ENCODE peak calls at places on chromosomes 12 and 14, in four cellular contexts. F is tibial artery; J is CD8-positive, alpha-beta T cell; V is epithelial cell of esophagus. Y is an unnamed sample.

GRCh38 chr12:79689477-79690155 is 1.1 kb downstream of the PAWR start:
- DNase-seq in F (peak; percentile 35), J (no peak), V (peak; percentile 74), Y (peak; percentile 46)

GRCh38 chr14:102882233-102882906 is 40.1 kb upstream of the AMN start:
- DNase-seq in F (no peak), J (no peak), V (no peak), Y (no peak)

GRCh38 chr14:61145903-61146411 is 135.2 kb downstream of the TMEM30B start:
- DNase-seq in F (no peak), J (no peak), V (peak; percentile 76), Y (peak; percentile 84)

GRCh38 chr14:94543450-94544123 is 17.7 kb upstream of the SERPINA4 start:
- DNase-seq in F (no peak), J (no peak), V (no peak), Y (no peak)

GRCh38 chr14:103935102-103935501 is 6.8 kb downstream of the TDRD9 start:
- DNase-seq in F (no peak), J (no peak), V (no peak), Y (no peak)

GRCh38 chr14:99715266-99716000 is 31.3 kb downstream of the CYP46A1 start:
- DNase-seq in F (no peak), J (no peak), V (no peak), Y (no peak)

GRCh38 chr12:123690191-123690840 is 19.4 kb downstream of the TCTN2 start:
- DNase-seq in F (no peak), J (no peak), V (peak; percentile 81), Y (no peak)

GRCh38 chr12:1531654-1532366 is 62.6 kb downstream of the FBXL14 start:
- DNase-seq in F (no peak), J (no peak), V (no peak), Y (no peak)

GRCh38 chr12:68012712-68013111 is 23.5 kb downstream of the IFNG-AS1 start:
- DNase-seq in F (no peak), J (no peak), V (no peak), Y (peak; percentile 46)

GRCh38 chr12:108616359-108616758 is 17.3 kb downstream of the SELPLG start:
- DNase-seq in F (no peak), J (no peak), V (no peak), Y (no peak)

GRCh38 chr14:84006643-84007137 is 1523.3 kb upstream of the FLRT2 start:
- DNase-seq in F (no peak), J (no peak), V (peak; percentile 1), Y (no peak)

GRCh38 chr14:54660712-54661111 is 93.8 kb downstream of the SAMD4A start:
- DNase-seq in F (no peak), J (no peak), V (no peak), Y (no peak)

GRCh38 chr14:26163761-26164160 is 434.1 kb downstream of the NOVA1 start:
- DNase-seq in F (no peak), J (no peak), V (peak; percentile 62), Y (peak; percentile 76)

GRCh38 chr14:49768301-49769121 is 558 bp downstream of the KLHDC2 start:
- DNase-seq in F (peak; percentile 49), J (peak; percentile 44), V (peak; percentile 77), Y (peak; percentile 82)

GRCh38 chr12:67989184-67989965 is at the start of gene IFNG-AS1:
- DNase-seq in F (no peak), J (no peak), V (no peak), Y (no peak)

GRCh38 chr12:112607427-112607826 is 184.1 kb upstream of the RPH3A start:
- DNase-seq in F (no peak), J (no peak), V (no peak), Y (no peak)

GRCh38 chr14:94394594-94395305 is 6.3 kb upstream of the SERPINA1 start:
- DNase-seq in F (peak; percentile 70), J (no peak), V (peak; percentile 63), Y (peak; percentile 89)

GRCh38 chr14:50772361-50772760 is 58.6 kb downstream of the NIN start:
- DNase-seq in F (no peak), J (no peak), V (no peak), Y (peak; percentile 97)

GRCh38 chr14:61570188-61570960 is 124.9 kb upstream of the HIF1A start:
- DNase-seq in F (no peak), J (no peak), V (no peak), Y (peak; percentile 49)

GRCh38 chr14:43161477-43161876 is 1345.6 kb downstream of the FSCB start:
- DNase-seq in F (no peak), J (no peak), V (no peak), Y (no peak)

GRCh38 chr14:55136868-55137785 is 8.1 kb downstream of the LGALS3 start:
- DNase-seq in F (peak; percentile 73), J (no peak), V (no peak), Y (peak; percentile 90)

GRCh38 chr12:112904571-112904970 is 2.2 kb upstream of the OAS1 start:
- DNase-seq in F (no peak), J (no peak), V (no peak), Y (peak; percentile 50)

GRCh38 chr14:26074892-26075291 is 522.9 kb downstream of the NOVA1 start:
- DNase-seq in F (no peak), J (no peak), V (no peak), Y (no peak)

GRCh38 chr14:28756896-28757570 is 9.6 kb upstream of the FOXG1 start:
- DNase-seq in F (no peak), J (no peak), V (peak; percentile 66), Y (peak; percentile 68)

GRCh38 chr12:47094804-47095203 is 15.0 kb upstream of the AMIGO2 start:
- DNase-seq in F (no peak), J (no peak), V (peak; percentile 78), Y (no peak)

GRCh38 chr12:75892779-75893408 is 138.7 kb downstream of the PHLDA1 start:
- DNase-seq in F (no peak), J (no peak), V (peak; percentile 18), Y (peak; percentile 55)

GRCh38 chr12:27083861-27084271 is 1.5 kb upstream of the C12orf71 start:
- DNase-seq in F (peak; percentile 25), J (no peak), V (peak; percentile 17), Y (peak; percentile 59)

GRCh38 chr14:30108975-30109700 is 181.5 kb upstream of the PRKD1 start:
- DNase-seq in F (no peak), J (no peak), V (peak; percentile 34), Y (peak; percentile 75)

GRCh38 chr12:99302874-99303273 is 344.7 kb upstream of the GARIN6 start:
- DNase-seq in F (no peak), J (no peak), V (no peak), Y (no peak)

GRCh38 chr14:78644824-78645559 is 474.8 kb downstream of the NRXN3 start:
- DNase-seq in F (no peak), J (no peak), V (no peak), Y (no peak)

GRCh38 chr14:77804592-77804991 is 4.7 kb downstream of the ADCK1 start:
- DNase-seq in F (no peak), J (no peak), V (peak; percentile 59), Y (peak; percentile 27)

GRCh38 chr12:5803532-5803931 is 141.5 kb downstream of the ANO2 start:
- DNase-seq in F (no peak), J (no peak), V (no peak), Y (no peak)

GRCh38 chr12:26097046-26097878 is 27.6 kb downstream of the BHLHE41 start:
- DNase-seq in F (peak; percentile 54), J (peak; percentile 16), V (peak; percentile 87), Y (peak; percentile 80)

GRCh38 chr12:101567918-101568317 is 26.9 kb upstream of the MYBPC1 start:
- DNase-seq in F (no peak), J (no peak), V (no peak), Y (no peak)

GRCh38 chr12:101564912-101565311 is 29.9 kb upstream of the MYBPC1 start:
- DNase-seq in F (no peak), J (no peak), V (no peak), Y (no peak)

GRCh38 chr12:101573743-101574142 is 21.0 kb upstream of the MYBPC1 start:
- DNase-seq in F (no peak), J (no peak), V (no peak), Y (no peak)

GRCh38 chr12:101566318-101566717 is 28.5 kb upstream of the MYBPC1 start:
- DNase-seq in F (no peak), J (no peak), V (no peak), Y (no peak)

GRCh38 chr12:101570022-101570421 is 24.7 kb upstream of the MYBPC1 start:
- DNase-seq in F (no peak), J (no peak), V (peak; percentile 37), Y (peak; percentile 31)
- TF ChIP-seq CTCF in F (peak; percentile 25), J (no peak), V (peak; percentile 24), Y (peak; percentile 35)

GRCh38 chr12:7129647-7130536 is at the start of gene CLSTN3:
- DNase-seq in F (peak; percentile 70), J (peak; percentile 66), V (peak; percentile 90), Y (peak; percentile 72)

GRCh38 chr12:7131502-7131866 is 1.3 kb downstream of the CLSTN3 start:
- DNase-seq in F (no peak), J (no peak), V (no peak), Y (no peak)

GRCh38 chr12:7128681-7129593 is at the start of gene RBP5:
- DNase-seq in F (no peak), J (no peak), V (no peak), Y (no peak)

GRCh38 chr12:7130537-7130790 is 293 bp downstream of the CLSTN3 start:
- DNase-seq in F (no peak), J (no peak), V (no peak), Y (no peak)

DNA sequence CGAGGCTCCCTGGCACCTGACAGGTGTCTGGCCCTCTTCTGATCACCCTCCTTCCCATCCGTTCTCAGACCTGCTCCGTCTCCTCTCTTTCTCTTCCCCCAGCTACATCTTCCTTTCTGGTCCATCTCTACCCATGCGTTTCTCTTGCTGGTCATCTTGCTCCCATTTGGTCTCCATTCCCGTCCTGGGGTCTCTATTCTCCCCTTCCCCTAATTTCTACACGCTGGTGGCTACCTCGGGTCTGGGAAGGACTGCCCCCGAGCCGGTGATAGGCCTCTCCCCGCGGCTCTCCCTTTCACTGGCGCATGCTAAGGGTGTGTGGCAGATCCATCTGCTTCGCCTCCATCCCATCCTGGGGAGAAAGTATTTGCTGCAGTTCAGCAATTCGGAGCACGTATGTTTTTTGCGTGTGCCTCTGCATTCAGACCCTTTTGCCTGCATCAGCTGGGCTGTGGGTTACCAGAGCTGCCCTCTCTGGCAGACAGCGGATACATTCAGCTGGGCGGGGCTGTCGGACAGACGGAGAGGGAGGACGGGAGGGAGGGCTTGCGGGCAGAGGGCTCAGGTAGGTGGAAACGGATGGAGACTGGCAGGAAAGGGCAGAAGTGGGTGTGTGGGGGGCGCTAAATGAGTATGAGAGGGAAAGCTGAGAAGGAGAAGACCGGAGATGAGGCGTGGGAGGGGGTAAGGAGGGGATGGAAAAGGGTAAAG is 775 bp downstream of the CLSTN3 start:
- DNase-seq in F (no peak), J (no peak), V (peak; percentile 55), Y (peak; percentile 42)
- TF ChIP-seq CTCF in F (no peak), J (no peak), V (no peak), Y (no peak)

GRCh38 chr14:38404616-38405015 is 148.7 kb upstream of the CLEC14A start:
- DNase-seq in F (no peak), J (no peak), V (no peak), Y (peak; percentile 28)

GRCh38 chr14:38409081-38409705 is 153.3 kb upstream of the CLEC14A start:
- DNase-seq in F (no peak), J (no peak), V (no peak), Y (peak; percentile 42)

GRCh38 chr14:38404100-38404541 is 148.2 kb upstream of the CLEC14A start:
- DNase-seq in F (no peak), J (no peak), V (no peak), Y (peak; percentile 85)

GRCh38 chr14:38400751-38401150 is 144.9 kb upstream of the CLEC14A start:
- DNase-seq in F (no peak), J (no peak), V (no peak), Y (no peak)

GRCh38 chr14:38405851-38406630 is 150.1 kb upstream of the CLEC14A start:
- DNase-seq in F (no peak), J (no peak), V (no peak), Y (peak; percentile 49)
- TF ChIP-seq CTCF in F (no peak), J (no peak), V (no peak), Y (peak; percentile 2)

GRCh38 chr12:52307836-52308806 is 13.1 kb downstream of the KRT83 start:
- DNase-seq in F (peak; percentile 55), J (no peak), V (peak; percentile 66), Y (no peak)
- TF ChIP-seq CTCF in F (peak; percentile 54), J (no peak), V (peak; percentile 3), Y (no peak)